ENCODE peak calls at places on chromosomes 13 and 19, in five cellular contexts. T is GM12878, I is prostate gland, R is stomach, D is SK-N-SH. Z is an unnamed sample.

GRCh38 chr13:48962281-48962680 is 13.4 kb upstream of the FNDC3A start:
- DNase-seq in T (no peak), I (no peak), R (no peak), D (no peak), Z (no peak)

GRCh38 chr13:85509512-85509911 is 289.7 kb downstream of the SLITRK6 start:
- DNase-seq in T (no peak), I (peak), R (no peak), D (no peak), Z (no peak)

GRCh38 chr19:45404557-45405434 is at the start of gene PPP1R13L:
- DNase-seq in T (peak), I (peak), R (peak), D (peak), Z (peak)

GRCh38 chr13:102251817-102252216 is 150.0 kb downstream of the FGF14 start:
- DNase-seq in T (no peak), I (no peak), R (no peak), D (peak), Z (no peak)

GRCh38 chr19:3631053-3631861 is 4.7 kb upstream of the CACTIN start:
- DNase-seq in T (no peak), I (no peak), R (no peak), D (no peak), Z (no peak)

GRCh38 chr19:33687761-33688656 is 66.3 kb downstream of the CHST8 start:
- DNase-seq in T (no peak), I (no peak), R (no peak), D (peak), Z (no peak)

GRCh38 chr19:51689751-51690358 is 3.3 kb upstream of the SPACA6 start:
- DNase-seq in T (no peak), I (no peak), R (no peak), D (peak), Z (peak)

GRCh38 chr19:38661996-38662395 is 14.5 kb downstream of the ACTN4 start:
- DNase-seq in T (no peak), I (peak), R (peak), D (no peak), Z (no peak)

GRCh38 chr13:102651892-102652291 is 43.0 kb downstream of the METTL21C start:
- DNase-seq in T (no peak), I (no peak), R (no peak), D (no peak), Z (no peak)

GRCh38 chr13:57045816-57046691 is 94.7 kb upstream of the PRR20A start:
- DNase-seq in T (no peak), I (no peak), R (no peak), D (no peak), Z (no peak)

GRCh38 chr19:35222373-35223005 is 6.0 kb downstream of the FAM187B start:
- DNase-seq in T (no peak), I (no peak), R (no peak), D (no peak), Z (no peak)

GRCh38 chr13:98950705-98951104 is 27.2 kb downstream of the DOCK9 start:
- DNase-seq in T (no peak), I (no peak), R (no peak), D (no peak), Z (no peak)

GRCh38 chr19:17351815-17352435 is 14.6 kb downstream of the GTPBP3 start:
- DNase-seq in T (no peak), I (no peak), R (no peak), D (no peak), Z (no peak)

GRCh38 chr13:113057084-113057483 is 48.5 kb upstream of the F7 start:
- DNase-seq in T (no peak), I (no peak), R (no peak), D (no peak), Z (no peak)

GRCh38 chr13:60066206-60066605 is 97.5 kb downstream of the DIAPH3 start:
- DNase-seq in T (no peak), I (no peak), R (no peak), D (no peak), Z (no peak)

GRCh38 chr13:58343081-58343480 is 711.5 kb downstream of the PCDH17 start:
- DNase-seq in T (no peak), I (no peak), R (no peak), D (no peak), Z (no peak)

GRCh38 chr19:39212377-39212742 is 8.3 kb upstream of the SYCN start:
- DNase-seq in T (peak), I (no peak), R (peak), D (peak), Z (no peak)

GRCh38 chr19:34145741-34146202 is 26.5 kb upstream of the LSM14A start:
- DNase-seq in T (no peak), I (peak), R (peak), D (peak), Z (no peak)

GRCh38 chr13:94707400-94708021 is 4.8 kb downstream of the SOX21 start:
- DNase-seq in T (no peak), I (no peak), R (no peak), D (peak), Z (no peak)

GRCh38 chr19:16868423-16869130 is 20.2 kb upstream of the F2RL3 start:
- DNase-seq in T (no peak), I (no peak), R (no peak), D (no peak), Z (no peak)

GRCh38 chr13:31053098-31053497 is 108.6 kb downstream of the HSPH1 start:
- DNase-seq in T (no peak), I (no peak), R (no peak), D (no peak), Z (no peak)

GRCh38 chr19:29266603-29267002 is 53.7 kb upstream of the UQCRFS1 start:
- DNase-seq in T (no peak), I (no peak), R (no peak), D (no peak), Z (no peak)

GRCh38 chr13:29497137-29497654 is 98.3 kb downstream of the SLC7A1 start:
- DNase-seq in T (no peak), I (no peak), R (no peak), D (no peak), Z (peak)

GRCh38 chr13:52846567-52847321 is 1.7 kb downstream of the PCDH8 start:
- DNase-seq in T (no peak), I (peak), R (no peak), D (peak), Z (no peak)

GRCh38 chr19:10871711-10872550 is 578 bp downstream of the CARM1 start:
- DNase-seq in T (no peak), I (no peak), R (peak), D (peak), Z (peak)

GRCh38 chr13:77815330-77815729 is 103.3 kb downstream of the EDNRB start:
- DNase-seq in T (no peak), I (no peak), R (no peak), D (no peak), Z (no peak)

DNA sequence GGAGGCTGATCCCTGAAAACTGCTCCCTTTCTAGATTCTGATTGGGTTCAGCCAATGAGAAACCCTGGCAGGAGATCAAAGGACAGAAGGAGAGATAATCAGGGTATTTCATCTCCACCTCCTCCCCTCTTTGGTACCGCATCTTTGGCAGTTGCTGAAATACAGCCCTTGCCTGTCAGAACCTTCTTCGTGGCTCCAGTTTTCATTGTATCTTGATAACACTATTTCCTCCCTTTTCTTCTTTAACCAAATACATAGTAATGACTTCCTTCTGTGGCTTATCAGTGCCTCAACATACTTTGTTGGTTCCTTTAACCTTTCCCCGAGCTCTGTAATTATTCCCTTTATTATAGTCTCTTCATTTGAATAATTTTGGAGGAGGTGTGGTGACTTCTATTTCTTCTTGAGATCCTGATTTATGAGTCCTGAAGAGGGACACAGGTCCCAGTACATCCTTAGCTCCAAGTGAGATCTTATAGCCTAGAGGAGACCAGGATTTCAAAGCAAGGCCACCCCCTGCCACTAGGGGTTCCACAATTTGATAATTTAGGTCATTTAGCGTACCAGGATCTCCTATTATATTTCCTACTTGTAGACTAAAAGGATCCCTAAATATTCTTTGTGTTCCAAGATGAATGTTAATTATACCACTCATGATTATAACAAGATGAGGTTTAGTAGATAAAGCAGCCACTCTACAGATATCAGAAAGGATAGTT is 98.0 kb downstream of the EDNRB start:
- DNase-seq in T (no peak), I (no peak), R (no peak), D (no peak), Z (no peak)
- TF ChIP-seq CTCF in T (peak), I (no peak), R (no peak), D (peak), Z (no peak)

DNA sequence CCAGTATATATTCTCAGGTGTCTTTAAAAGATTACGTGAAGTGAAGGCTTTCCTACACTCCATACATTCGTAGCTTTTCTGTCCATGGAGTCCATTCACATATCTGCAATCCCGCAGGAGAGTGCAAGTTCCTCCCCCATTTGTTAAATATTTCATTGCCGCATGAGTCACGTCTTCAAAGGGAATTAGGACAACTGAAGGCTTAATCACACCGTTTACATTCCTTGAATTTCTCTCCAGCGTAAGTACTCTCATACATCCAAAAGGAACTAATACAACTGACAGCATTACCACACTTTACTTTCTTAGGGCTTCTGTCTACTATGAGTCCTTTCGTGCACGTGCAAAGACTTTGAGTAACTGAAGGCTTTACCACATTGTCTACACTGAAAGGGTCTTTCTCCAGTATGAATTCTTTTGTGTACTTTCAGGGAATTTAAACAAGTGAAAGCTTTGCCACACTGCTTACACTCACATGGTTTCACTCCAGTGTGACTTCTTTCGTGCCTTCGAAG is 29.0 kb upstream of the ZNF564 start:
- DNase-seq in T (no peak), I (no peak), R (no peak), D (no peak), Z (no peak)
- TF ChIP-seq POLR2AphosphoS5 in T (no peak), I (no peak), R (no peak), D (no peak), Z (no peak)

GRCh38 chr19:36572593-36573019 is 486 bp downstream of the ZNF529 start:
- DNase-seq in T (no peak), I (no peak), R (no peak), D (no peak), Z (no peak)
- H3K27ac ChIP-seq in T (peak), I (peak), R (peak), D (peak), Z (peak)

GRCh38 chr13:109009756-109010155 is 380.3 kb downstream of the MYO16 start:
- DNase-seq in T (no peak), I (no peak), R (no peak), D (no peak), Z (no peak)
- TF ChIP-seq CTCF in T (no peak), I (no peak), R (no peak), D (no peak), Z (no peak)

GRCh38 chr13:109372666-109373065 is 413.7 kb downstream of the IRS2 start:
- DNase-seq in T (no peak), I (no peak), R (no peak), D (no peak), Z (no peak)

GRCh38 chr13:109371066-109371465 is 415.3 kb downstream of the IRS2 start:
- DNase-seq in T (no peak), I (no peak), R (no peak), D (peak), Z (no peak)

GRCh38 chr13:109380457-109380856 is 405.9 kb downstream of the IRS2 start:
- DNase-seq in T (no peak), I (no peak), R (no peak), D (no peak), Z (no peak)

GRCh38 chr13:109381546-109382180 is 404.7 kb downstream of the IRS2 start:
- DNase-seq in T (no peak), I (no peak), R (no peak), D (no peak), Z (no peak)

GRCh38 chr13:109376936-109377335 is 409.4 kb downstream of the IRS2 start:
- DNase-seq in T (no peak), I (no peak), R (no peak), D (peak), Z (no peak)
- TF ChIP-seq POLR2AphosphoS5 in T (no peak), I (no peak), R (no peak), D (no peak), Z (no peak)

GRCh38 chr19:7831452-7831851 is 1.4 kb downstream of the EVI5L start:
- DNase-seq in T (no peak), I (no peak), R (peak), D (no peak), Z (no peak)
- H3K27ac ChIP-seq in T (no peak), I (no peak), R (no peak), D (no peak), Z (no peak)